ENCODE peak calls at places on chromosomes 7 and 10, in four cellular contexts. F, M, X and G are unnamed samples.

GRCh38 chr10:43027331-43027955 is 49.4 kb upstream of the RET start:
- DNase-seq in F (no peak), M (no peak), X (no peak), G (no peak)

GRCh38 chr10:80443531-80443974 is 10.6 kb upstream of the TSPAN14 start:
- DNase-seq in F (no peak), M (peak), X (no peak), G (peak)

GRCh38 chr7:74048999-74049599 is 21.1 kb downstream of the ELN start:
- DNase-seq in F (no peak), M (no peak), X (no peak), G (no peak)

GRCh38 chr10:3389093-3389492 is 216.5 kb upstream of the PITRM1 start:
- DNase-seq in F (no peak), M (no peak), X (no peak), G (no peak)

GRCh38 chr7:16792299-16792698 is 12.5 kb downstream of the AGR2 start:
- DNase-seq in F (no peak), M (no peak), X (no peak), G (no peak)

GRCh38 chr7:69182596-69183467 is 415.4 kb upstream of the AUTS2 start:
- DNase-seq in F (no peak), M (no peak), X (no peak), G (no peak)

GRCh38 chr7:37109016-37109415 is 339.6 kb downstream of the ELMO1 start:
- DNase-seq in F (no peak), M (peak), X (no peak), G (no peak)

GRCh38 chr7:83468251-83468739 is 180.6 kb downstream of the SEMA3E start:
- DNase-seq in F (no peak), M (peak), X (no peak), G (peak)

GRCh38 chr10:133614830-133615580 is 11.6 kb downstream of the FRG2B start:
- DNase-seq in F (no peak), M (no peak), X (no peak), G (no peak)

GRCh38 chr7:152706465-152706864 is 30.5 kb upstream of the XRCC2 start:
- DNase-seq in F (no peak), M (no peak), X (no peak), G (no peak)

GRCh38 chr7:45223728-45224630 is 66.4 kb downstream of the RAMP3 start:
- DNase-seq in F (no peak), M (no peak), X (no peak), G (no peak)

GRCh38 chr10:21534611-21535493 is 820 bp downstream of the MLLT10 start:
- DNase-seq in F (no peak), M (peak), X (peak), G (peak)

GRCh38 chr7:134764365-134764764 is 15.1 kb upstream of the CALD1 start:
- DNase-seq in F (no peak), M (no peak), X (no peak), G (no peak)

GRCh38 chr7:28106316-28106957 is 74.2 kb downstream of the JAZF1 start:
- DNase-seq in F (no peak), M (no peak), X (no peak), G (no peak)

GRCh38 chr7:111855842-111856227 is 293.5 kb upstream of the IMMP2L start:
- DNase-seq in F (no peak), M (peak), X (no peak), G (peak)

GRCh38 chr7:44394636-44395035 is 69.2 kb upstream of the CAMK2B start:
- DNase-seq in F (no peak), M (no peak), X (no peak), G (no peak)

GRCh38 chr10:45558406-45558805 is 114.2 kb downstream of the ZFAND4 start:
- DNase-seq in F (no peak), M (no peak), X (no peak), G (no peak)

GRCh38 chr7:92916751-92917369 is 80.5 kb upstream of the CDK6 start:
- DNase-seq in F (no peak), M (no peak), X (no peak), G (no peak)